ENCODE peak calls at places on chromosomes 6 and 20, in seven cellular contexts. O is brain microvascular endothelial cell, V is endothelial cell of umbilical vein, A is astrocyte of the spinal cord, S is heart right ventricle, D is bronchial epithelial cell, C is fibroblast of lung. F is an unnamed sample.

GRCh38 chr6:145194389-145194788 is 540.9 kb downstream of the EPM2A start:
- DNase-seq in O (no peak), V (no peak), A (no peak), S (no peak), D (no peak), C (no peak), F (no peak)

GRCh38 chr6:126153661-126154060 is 167.3 kb downstream of the TRMT11 start:
- DNase-seq in O (peak; percentile 49), V (no peak), A (peak; percentile 22), S (no peak), D (no peak), C (peak; percentile 81), F (peak; percentile 45)

GRCh38 chr6:134111062-134111677 is 58.7 kb upstream of the SLC2A12 start:
- DNase-seq in O (peak; percentile 61), V (peak; percentile 59), A (peak; percentile 52), S (peak; percentile 26), D (peak; percentile 65), C (peak; percentile 45), F (peak; percentile 74)

GRCh38 chr6:84466521-84466920 is 239.1 kb upstream of the CEP162 start:
- DNase-seq in O (peak; percentile 93), V (peak; percentile 93), A (peak; percentile 89), S (no peak), D (peak; percentile 89), C (peak; percentile 88), F (peak; percentile 86)

GRCh38 chr6:35686873-35687557 is 1.7 kb downstream of the FKBP5 start:
- DNase-seq in O (no peak), V (no peak), A (no peak), S (no peak), D (no peak), C (no peak), F (no peak)

GRCh38 chr6:31741815-31742214 is 2.0 kb downstream of the MSH5 start:
- DNase-seq in O (no peak), V (no peak), A (no peak), S (no peak), D (no peak), C (no peak), F (no peak)

GRCh38 chr6:53411451-53411850 is 62.7 kb upstream of the ELOVL5 start:
- DNase-seq in O (peak; percentile 26), V (no peak), A (no peak), S (no peak), D (peak; percentile 35), C (peak; percentile 85), F (peak; percentile 37)

GRCh38 chr6:97280766-97281165 is 2.2 kb downstream of the MMS22L start:
- DNase-seq in O (no peak), V (no peak), A (no peak), S (no peak), D (no peak), C (no peak), F (no peak)

GRCh38 chr20:58139849-58140786 is 88.3 kb downstream of the ANKRD60 start:
- DNase-seq in O (no peak), V (no peak), A (no peak), S (no peak), D (no peak), C (no peak), F (no peak)

GRCh38 chr6:118529756-118530155 is 18.3 kb upstream of the PLN start:
- DNase-seq in O (no peak), V (no peak), A (no peak), S (no peak), D (no peak), C (no peak), F (no peak)

GRCh38 chr6:129732034-129732433 is 22.1 kb upstream of the ARHGAP18 start:
- DNase-seq in O (no peak), V (no peak), A (no peak), S (no peak), D (no peak), C (peak; percentile 31), F (no peak)

GRCh38 chr6:82364087-82365010 is 732 bp downstream of the TPBG start:
- DNase-seq in O (peak; percentile 18), V (peak; percentile 13), A (peak; percentile 73), S (peak; percentile 50), D (peak; percentile 46), C (peak; percentile 71), F (peak; percentile 59)

GRCh38 chr6:16503919-16504554 is 257.2 kb downstream of the ATXN1 start:
- DNase-seq in O (no peak), V (no peak), A (no peak), S (no peak), D (no peak), C (no peak), F (no peak)

GRCh38 chr6:5706094-5707033 is 300.4 kb downstream of the NRN1 start:
- DNase-seq in O (no peak), V (no peak), A (no peak), S (no peak), D (no peak), C (no peak), F (no peak)

GRCh38 chr6:14857501-14857900 is 388.4 kb upstream of the JARID2 start:
- DNase-seq in O (no peak), V (no peak), A (no peak), S (no peak), D (no peak), C (no peak), F (no peak)

GRCh38 chr6:29797120-29797519 is 30.5 kb upstream of the HLA-G start:
- DNase-seq in O (peak; percentile 7), V (no peak), A (no peak), S (no peak), D (peak; percentile 97), C (peak; percentile 2), F (peak; percentile 23)

GRCh38 chr20:13449868-13450441 is 188.8 kb downstream of the TASP1 start:
- DNase-seq in O (peak; percentile 13), V (no peak), A (no peak), S (no peak), D (peak; percentile 17), C (peak; percentile 9), F (peak; percentile 35)

GRCh38 chr6:109007521-109007920 is 87.1 kb downstream of the SESN1 start:
- DNase-seq in O (no peak), V (no peak), A (no peak), S (no peak), D (no peak), C (no peak), F (no peak)

GRCh38 chr6:109008537-109008950 is 86.1 kb downstream of the SESN1 start:
- DNase-seq in O (no peak), V (no peak), A (no peak), S (no peak), D (no peak), C (peak; percentile 50), F (no peak)

GRCh38 chr6:109006818-109007217 is 87.8 kb downstream of the SESN1 start:
- DNase-seq in O (no peak), V (no peak), A (no peak), S (no peak), D (no peak), C (no peak), F (no peak)

GRCh38 chr6:109008951-109009760 is 85.5 kb downstream of the SESN1 start:
- DNase-seq in O (peak; percentile 79), V (peak; percentile 86), A (peak; percentile 91), S (peak; percentile 93), D (peak; percentile 85), C (peak; percentile 85), F (peak; percentile 89)

GRCh38 chr6:109008061-109008460 is 86.6 kb downstream of the SESN1 start:
- DNase-seq in O (no peak), V (no peak), A (no peak), S (no peak), D (no peak), C (no peak), F (no peak)
- H3K4me3 ChIP-seq in O (peak overlapping the region; percentile 83), V (peak overlapping the region; percentile 95), A (peak overlapping the region; percentile 88), S (peak overlapping the region; percentile 87), D (peak overlapping the region; percentile 100), C (peak overlapping the region; percentile 91), F (peak overlapping the region; percentile 78)

GRCh38 chr6:72560721-72561593 is 60.9 kb upstream of the KCNQ5 start:
- DNase-seq in O (peak; percentile 6), V (no peak), A (peak; percentile 37), S (no peak), D (no peak), C (peak; percentile 25), F (no peak)
- TF ChIP-seq CTCF in O (peak; percentile 26), V (no peak), A (peak; percentile 8), S (no peak), D (no peak), C (no peak), F (peak; percentile 8)

GRCh38 chr6:41730531-41731436 is 4.6 kb downstream of the TFEB start:
- DNase-seq in O (no peak), V (peak; percentile 11), A (no peak), S (no peak), D (no peak), C (no peak), F (no peak)

GRCh38 chr6:41732149-41732548 is 3.3 kb downstream of the TFEB start:
- DNase-seq in O (no peak), V (no peak), A (no peak), S (no peak), D (no peak), C (no peak), F (no peak)

GRCh38 chr6:41732601-41733348 is 2.6 kb downstream of the TFEB start:
- DNase-seq in O (no peak), V (no peak), A (peak; percentile 20), S (no peak), D (no peak), C (no peak), F (peak; percentile 67)

GRCh38 chr6:41733349-41733706 is 2.1 kb downstream of the TFEB start:
- DNase-seq in O (no peak), V (no peak), A (no peak), S (no peak), D (no peak), C (no peak), F (no peak)

GRCh38 chr6:41731561-41732086 is 3.8 kb downstream of the TFEB start:
- DNase-seq in O (no peak), V (no peak), A (no peak), S (no peak), D (peak; percentile 62), C (no peak), F (no peak)
- H3K4me3 ChIP-seq in O (no peak overlapping the region), V (no peak overlapping the region), A (no peak overlapping the region), S (no peak overlapping the region), D (no peak overlapping the region), C (no peak overlapping the region), F (no peak overlapping the region)

DNA sequence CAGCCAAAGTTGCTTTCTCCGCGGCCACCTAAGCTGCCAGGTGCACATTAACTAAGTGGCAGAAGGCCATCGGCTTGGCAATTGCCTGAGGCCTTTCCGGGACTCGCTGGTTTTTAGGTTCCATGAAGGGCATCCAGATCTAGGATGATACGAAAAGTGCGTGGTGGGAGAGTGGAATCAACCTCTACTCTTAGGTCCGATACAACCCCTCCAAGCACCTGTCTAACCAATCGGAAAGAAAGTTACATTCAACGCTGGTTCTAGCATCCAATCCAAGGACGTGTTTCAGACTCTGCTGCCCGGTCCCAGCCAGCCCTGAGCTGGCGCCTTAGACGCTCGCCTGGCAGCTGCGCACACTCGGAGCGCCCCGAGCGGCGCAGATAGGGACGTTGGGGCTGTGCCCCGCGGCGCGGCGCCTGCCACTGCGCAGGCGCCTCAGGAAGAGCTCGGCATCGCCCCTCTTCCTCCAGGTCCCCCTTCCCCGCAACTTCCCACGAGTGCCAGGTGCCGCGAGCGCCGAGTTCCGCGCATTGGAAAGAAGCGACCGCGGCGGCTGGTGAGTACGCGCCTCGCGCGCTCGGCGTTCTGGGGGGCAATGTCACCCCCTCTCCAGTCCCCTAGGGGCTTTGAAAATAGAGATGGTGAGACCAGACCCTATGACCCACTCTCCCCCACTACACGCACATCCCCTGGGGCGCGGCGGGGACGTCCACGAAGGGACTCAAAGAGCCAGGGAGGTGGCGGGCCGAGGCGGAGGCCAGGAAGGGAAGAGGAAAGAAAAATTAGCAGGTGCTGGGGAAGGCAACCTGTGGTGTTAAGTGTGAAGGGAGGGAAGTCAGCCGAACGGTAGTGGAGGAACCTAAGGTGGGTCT is at the start of gene ENPP4:
- DNase-seq in O (peak; percentile 61), V (peak; percentile 98), A (peak; percentile 85), S (peak; percentile 81), D (peak; percentile 78), C (peak; percentile 63), F (peak; percentile 67)
- TF ChIP-seq CTCF in O (no peak), V (no peak), A (no peak), S (no peak), D (no peak), C (no peak), F (no peak)